ENCODE peak calls at places on chromosomes 1 and 21, in eight cellular contexts. L, O, S, B, I, Q, W and T are unnamed samples.

GRCh38 chr1:150234647-150235435 is 1.1 kb downstream of the ANP32E start:
- DNase-seq in B (peak), L (peak), S (peak), Q (peak), I (peak), O (peak), W (peak), T (peak)

GRCh38 chr1:31562707-31563360 is 13.5 kb upstream of the TINAGL1 start:
- DNase-seq in S (no peak), I (no peak), Q (no peak), L (no peak), W (peak), B (peak), O (no peak), T (no peak)

GRCh38 chr1:3533051-3534048 is 78.0 kb downstream of the MEGF6 start:
- DNase-seq in B (no peak), I (no peak), L (no peak), Q (no peak), W (no peak), S (peak), O (no peak), T (no peak)

GRCh38 chr1:185733818-185734709 is at the start of gene HMCN1:
- DNase-seq in B (peak), Q (peak), O (no peak), W (no peak), L (peak), S (peak), I (no peak), T (no peak)

GRCh38 chr1:37035828-37036666 is 1.7 kb upstream of the GRIK3 start:
- DNase-seq in L (no peak), O (no peak), I (no peak), S (peak), Q (no peak), W (no peak), B (no peak), T (no peak)

GRCh38 chr1:78408830-78409229 is 81.9 kb upstream of the PTGFR start:
- DNase-seq in L (no peak), O (no peak), W (peak), S (no peak), B (no peak), Q (no peak), I (no peak), T (no peak)

GRCh38 chr1:77976433-77977076 is 2.3 kb downstream of the FUBP1 start:
- DNase-seq in O (no peak), B (no peak), L (no peak), W (no peak), Q (no peak), S (no peak), I (no peak), T (no peak)

GRCh38 chr1:245235156-245235555 is 80.4 kb downstream of the KIF26B start:
- DNase-seq in S (no peak), Q (no peak), O (no peak), W (no peak), I (no peak), B (no peak), L (no peak), T (no peak)

GRCh38 chr1:152410599-152410998 is 3.5 kb downstream of the CRNN start:
- DNase-seq in O (no peak), Q (no peak), W (no peak), S (no peak), I (no peak), B (peak), L (peak), T (no peak)

GRCh38 chr1:117137281-117137680 is 15.7 kb upstream of the TRIM45 start:
- DNase-seq in W (no peak), S (no peak), Q (no peak), O (no peak), B (no peak), I (no peak), L (no peak), T (no peak)

GRCh38 chr1:177959793-177960515 is 9.9 kb downstream of the SEC16B start:
- DNase-seq in W (peak), I (no peak), B (peak), S (no peak), L (peak), Q (no peak), O (no peak), T (no peak)

GRCh38 chr1:184025242-184025675 is 12.3 kb downstream of the COLGALT2 start:
- DNase-seq in I (no peak), L (peak), O (no peak), Q (no peak), B (no peak), W (peak), S (no peak), T (no peak)

GRCh38 chr1:156577512-156577911 is 2.0 kb upstream of the TTC24 start:
- DNase-seq in W (no peak), B (no peak), I (no peak), S (no peak), O (no peak), Q (no peak), L (no peak), T (no peak)

GRCh38 chr21:36922861-36923260 is 43.6 kb downstream of the HLCS start:
- DNase-seq in B (no peak), L (no peak), W (no peak), I (no peak), S (no peak), O (no peak), Q (no peak), T (no peak)

GRCh38 chr1:3338725-3339070 is 115.8 kb upstream of the ARHGEF16 start:
- DNase-seq in W (no peak), O (no peak), Q (no peak), B (no peak), I (no peak), S (no peak), L (no peak), T (no peak)